ENCODE peak calls at places on chromosomes 13 and 19, in seven cellular contexts. Y, P, D, X, Z, T and K are unnamed samples.

GRCh38 chr19:51047031-51047335 is 12.2 kb upstream of the KLK12 start:
- DNase-seq in Y (no peak), P (peak), D (no peak), X (no peak), Z (no peak), T (no peak), K (no peak)

GRCh38 chr13:99296270-99296865 is 10.8 kb downstream of the GPR183 start:
- DNase-seq in Y (no peak), P (no peak), D (no peak), X (no peak), Z (no peak), T (no peak), K (no peak)

GRCh38 chr13:110713981-110714797 is 689 bp downstream of the ING1 start:
- DNase-seq in Y (peak), P (peak), D (no peak), X (peak), Z (peak), T (peak), K (peak)

GRCh38 chr13:87820221-87820620 is 149.1 kb downstream of the SLITRK5 start:
- DNase-seq in Y (no peak), P (no peak), D (no peak), X (no peak), Z (no peak), T (no peak), K (peak)

GRCh38 chr13:25929816-25930215 is 122.0 kb downstream of the SHISA2 start:
- DNase-seq in Y (no peak), P (no peak), D (no peak), X (no peak), Z (no peak), T (no peak), K (no peak)

GRCh38 chr19:51020988-51021651 is 1.6 kb upstream of the KLK10 start:
- DNase-seq in Y (no peak), P (no peak), D (peak), X (no peak), Z (no peak), T (no peak), K (peak)

GRCh38 chr13:23160241-23161175 is 20.3 kb upstream of the SGCG start:
- DNase-seq in Y (no peak), P (no peak), D (no peak), X (no peak), Z (peak), T (no peak), K (peak)

GRCh38 chr19:681029-681626 is 4.9 kb downstream of the FSTL3 start:
- DNase-seq in Y (no peak), P (peak), D (no peak), X (no peak), Z (peak), T (no peak), K (no peak)

GRCh38 chr19:13023666-13024065 is 28.4 kb downstream of the NFIX start:
- DNase-seq in Y (no peak), P (no peak), D (no peak), X (no peak), Z (no peak), T (no peak), K (no peak)

GRCh38 chr13:25980255-25980654 is 71.6 kb downstream of the SHISA2 start:
- DNase-seq in Y (no peak), P (no peak), D (no peak), X (no peak), Z (no peak), T (no peak), K (peak)

GRCh38 chr13:46389985-46390384 is 2.9 kb upstream of the RUBCNL start:
- DNase-seq in Y (peak), P (peak), D (no peak), X (no peak), Z (no peak), T (no peak), K (peak)

GRCh38 chr13:30877335-30877734 is 28.7 kb upstream of the MEDAG start:
- DNase-seq in Y (no peak), P (no peak), D (no peak), X (no peak), Z (no peak), T (no peak), K (no peak)

GRCh38 chr19:43752287-43752875 is 2.4 kb downstream of the SMG9 start:
- DNase-seq in Y (no peak), P (no peak), D (no peak), X (no peak), Z (no peak), T (no peak), K (no peak)

GRCh38 chr13:98576215-98576945 is 527 bp downstream of the STK24 start:
- DNase-seq in Y (peak), P (peak), D (no peak), X (peak), Z (peak), T (peak), K (peak)

GRCh38 chr19:29550896-29551295 is 25.1 kb downstream of the VSTM2B start:
- DNase-seq in Y (no peak), P (no peak), D (no peak), X (no peak), Z (no peak), T (no peak), K (no peak)

GRCh38 chr19:31955884-31956283 is 389.5 kb upstream of the ZNF507 start:
- DNase-seq in Y (no peak), P (no peak), D (no peak), X (no peak), Z (no peak), T (no peak), K (no peak)

GRCh38 chr19:36041831-36042230 is 9.2 kb upstream of the CLIP3 start:
- DNase-seq in Y (no peak), P (no peak), D (no peak), X (no peak), Z (no peak), T (peak), K (no peak)

DNA sequence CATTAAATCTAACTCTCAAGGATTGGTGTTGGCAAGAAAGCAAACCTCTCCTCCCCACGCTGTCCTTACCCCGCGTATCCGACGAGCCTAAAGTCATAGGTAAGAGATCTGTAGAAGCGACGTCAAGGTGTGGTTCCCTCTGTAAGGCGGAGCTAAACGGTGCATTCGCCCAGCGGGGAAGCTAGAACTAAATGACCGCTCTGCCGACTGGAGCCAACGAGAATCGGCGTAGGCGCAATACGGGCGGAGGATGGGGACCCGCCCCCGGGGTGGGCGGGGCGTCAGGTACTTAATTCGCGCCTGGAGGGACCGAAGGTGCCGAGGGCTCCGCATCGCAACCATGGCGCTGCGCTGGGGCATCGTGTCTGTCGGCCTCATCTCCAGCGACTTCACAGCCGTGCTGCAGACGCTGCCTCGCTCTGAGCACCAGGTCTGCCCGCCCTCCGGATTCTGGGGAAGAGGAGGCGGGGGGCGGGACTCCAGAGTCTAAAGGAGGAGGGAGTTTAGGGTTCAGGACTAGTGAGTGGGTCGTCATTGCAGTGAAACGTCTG is at the start of gene DHDH:
- DNase-seq in Y (peak), P (peak), D (peak), X (peak), Z (peak), T (peak), K (peak)
- TF ChIP-seq POLR2A in Y (no peak), P (no peak), D (peak), X (peak), Z (no peak), T (peak), K (no peak)

GRCh38 chr13:28659611-28659970 is 661 bp downstream of the POMP start:
- DNase-seq in Y (no peak), P (no peak), D (no peak), X (no peak), Z (no peak), T (no peak), K (peak)
- H3K4me3 ChIP-seq in Y (peak), P (peak), D (peak), X (peak), Z (peak), T (peak), K (peak)

DNA sequence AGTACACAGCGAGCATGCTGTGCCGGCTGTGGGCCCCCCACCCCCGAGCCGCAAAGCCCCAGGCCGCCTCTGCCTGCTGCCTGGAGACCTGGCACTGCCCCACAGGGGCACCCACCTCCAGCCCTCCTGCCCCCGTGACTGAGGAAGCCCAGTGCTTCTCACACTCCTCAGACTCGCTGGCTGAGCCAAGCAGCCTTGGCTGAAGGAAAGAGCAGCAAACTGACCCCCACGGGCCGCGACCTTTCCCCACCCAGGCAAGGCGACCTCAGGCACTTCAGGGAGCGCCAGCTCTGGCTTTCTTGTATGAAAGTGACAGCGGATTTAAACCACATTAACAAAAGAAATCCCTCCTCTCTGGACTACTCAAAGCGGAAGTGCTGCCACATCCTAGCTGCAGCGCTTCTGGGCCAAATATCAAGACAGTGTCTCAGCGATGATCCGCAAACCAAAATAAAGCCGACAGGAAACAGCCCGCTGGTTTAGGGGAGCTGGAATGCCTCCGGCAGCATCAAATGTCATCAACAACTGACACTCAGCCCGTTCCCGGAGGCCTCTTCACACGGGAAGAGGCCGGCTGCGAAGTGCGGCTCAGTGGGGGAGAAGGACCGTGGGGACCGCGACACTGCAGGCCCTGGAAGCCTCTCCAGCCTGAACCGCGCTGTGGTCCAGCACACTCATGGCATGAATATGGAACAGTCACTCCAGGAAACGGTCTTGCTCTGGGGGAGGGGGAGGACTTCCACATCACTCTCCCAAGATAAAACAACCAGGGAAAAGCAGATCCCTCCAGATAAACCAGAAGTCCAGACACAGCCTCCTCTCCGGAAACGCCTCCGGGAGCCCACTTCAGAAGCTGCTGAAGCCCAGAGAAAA is 1.5 kb downstream of the RASA3 start:
- DNase-seq in Y (peak), P (peak), D (peak), X (no peak), Z (peak), T (peak), K (peak)
- TF ChIP-seq POLR2A in Y (no peak), P (no peak), D (no peak), X (no peak), Z (no peak), T (no peak), K (peak)

DNA sequence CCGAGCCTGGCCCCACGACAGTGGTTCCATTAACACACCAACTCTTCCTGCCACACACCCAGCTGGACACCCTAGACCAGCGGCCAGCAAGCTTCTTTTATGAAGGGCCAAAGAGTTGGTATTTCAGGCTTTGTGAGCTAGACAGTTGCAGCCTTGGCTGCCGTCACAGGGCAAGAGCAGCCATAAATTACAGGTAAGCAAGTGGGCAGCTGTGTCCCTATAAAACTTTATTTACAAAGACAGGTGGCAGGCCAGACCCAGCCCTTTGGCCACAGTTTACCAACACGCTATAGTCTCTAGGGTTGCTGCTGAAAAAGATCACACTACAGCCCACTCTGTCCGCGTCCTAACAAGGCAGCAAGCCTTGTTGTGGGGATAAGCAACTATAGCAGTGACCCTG is 13.3 kb downstream of the ELL start:
- DNase-seq in Y (no peak), P (no peak), D (no peak), X (no peak), Z (no peak), T (no peak), K (no peak)
- H3K4me3 ChIP-seq in Y (no peak), P (no peak), D (no peak), X (no peak), Z (no peak), T (no peak), K (no peak)

GRCh38 chr13:21603531-21604448 is at the start of gene MICU2:
- DNase-seq in Y (peak), P (peak), D (peak), X (peak), Z (peak), T (peak), K (peak)
- TF ChIP-seq POLR2A in Y (no peak), P (peak), D (peak), X (peak), Z (no peak), T (peak), K (peak)